ENCODE peak calls at places on chromosomes 4 and X, in ten cellular contexts. Q is esophagus squamous epithelium; Y is GM23248; L is NCI-H748 treated with DMSO at 0.1 percent for 48 hours; Z is astrocyte of the hippocampus; I is GM20000; H is fibroblast of gingiva; C is stimulated activated CD8-positive, alpha-beta memory T cell treated with anti-CD3 and anti-CD28 coated beads, Interleukin-7, amount 100 ng/mL, for 4 hours; O is fibroblast of villous mesenchyme; E is iPS-NIHi11. D is an unnamed sample.

GRCh38 chrX:44931441-44931973 is 58.5 kb downstream of the KDM6A start:
- DNase-seq in Y (no peak), O (no peak), C (no peak), Z (no peak), H (no peak), E (no peak), L (no peak), Q (no peak), I (no peak), D (no peak)

GRCh38 chr4:148076964-148077363 is 345.1 kb downstream of the ARHGAP10 start:
- DNase-seq in H (no peak), O (peak), E (no peak), I (no peak), Y (no peak), L (no peak), Z (no peak), C (no peak), Q (no peak), D (no peak)

GRCh38 chrX:53263597-53264094 is 17.7 kb downstream of the IQSEC2 start:
- DNase-seq in E (no peak), L (no peak), Z (peak), Y (peak), Q (no peak), O (no peak), H (peak), C (peak), I (no peak), D (no peak)

GRCh38 chrX:39174761-39175417 is 373.6 kb downstream of the MID1IP1 start:
- DNase-seq in Q (no peak), Z (no peak), O (peak), L (peak), E (no peak), Y (peak), I (no peak), C (no peak), H (no peak), D (no peak)

GRCh38 chrX:35886135-35886534 is 33.4 kb upstream of the CFAP47 start:
- DNase-seq in H (no peak), C (no peak), E (no peak), Q (no peak), Z (no peak), O (no peak), I (no peak), Y (no peak), L (no peak), D (no peak)

GRCh38 chr4:41525129-41525528 is 12.8 kb upstream of the LIMCH1 start:
- DNase-seq in Y (no peak), H (no peak), Z (peak), I (no peak), E (peak), C (no peak), L (no peak), O (peak), Q (no peak), D (no peak)

GRCh38 chrX:47745386-47745785 is 86.4 kb upstream of the UXT start:
- DNase-seq in Z (no peak), I (no peak), C (no peak), Q (no peak), Y (no peak), O (peak), E (no peak), L (no peak), H (no peak), D (no peak)

GRCh38 chr4:71498002-71498401 is 159.2 kb downstream of the SLC4A4 start:
- DNase-seq in Z (no peak), L (peak), O (peak), Q (no peak), I (no peak), Y (peak), H (no peak), E (no peak), C (no peak), D (no peak)

GRCh38 chr4:88104902-88105610 is 53.4 kb downstream of the ABCG2 start:
- DNase-seq in I (no peak), H (peak), C (no peak), O (peak), E (no peak), Z (peak), Q (no peak), L (no peak), Y (peak), D (no peak)

GRCh38 chr4:128600996-128601857 is 208.3 kb upstream of the JADE1 start:
- DNase-seq in Y (peak), H (peak), I (no peak), O (peak), E (peak), C (no peak), Z (peak), Q (no peak), L (peak), D (peak)

GRCh38 chrX:74325130-74326059 is 21.4 kb downstream of the ZCCHC13 start:
- DNase-seq in Y (no peak), Z (no peak), O (no peak), Q (no peak), H (no peak), L (peak), C (no peak), E (peak), I (no peak), D (no peak)

GRCh38 chr4:117575850-117576249 is 458.4 kb upstream of the NDST3 start:
- DNase-seq in E (no peak), O (no peak), I (no peak), Y (no peak), L (no peak), Q (no peak), H (no peak), Z (no peak), C (no peak), D (no peak)